ENCODE peak calls at places on chromosomes 6 and 20, in five cellular contexts. One of them, this sample, is unnamed.

GRCh38 chr6:125194980-125195379 is 41.4 kb downstream of the TPD52L1 start:
- DNase-seq in uterus: no peak
- DNase-seq in GM23338: no peak
- DNase-seq in mammary epithelial cell: no peak
- DNase-seq in transverse colon: no peak
- DNase-seq in this sample: no peak

GRCh38 chr20:21235713-21236445 is 67.3 kb upstream of the XRN2 start:
- DNase-seq in uterus: peak; percentile 30
- DNase-seq in GM23338: peak; percentile 84
- DNase-seq in mammary epithelial cell: peak; percentile 43
- DNase-seq in transverse colon: peak; percentile 69
- DNase-seq in this sample: peak; percentile 68

GRCh38 chr6:18293192-18293904 is 29.0 kb upstream of the DEK start:
- DNase-seq in uterus: no peak
- DNase-seq in GM23338: no peak
- DNase-seq in mammary epithelial cell: peak; percentile 26
- DNase-seq in transverse colon: peak; percentile 59
- DNase-seq in this sample: no peak

GRCh38 chr20:44733341-44734069 is 12.2 kb upstream of the KCNK15 start:
- DNase-seq in uterus: peak; percentile 74
- DNase-seq in GM23338: peak; percentile 88
- DNase-seq in mammary epithelial cell: peak; percentile 57
- DNase-seq in transverse colon: peak; percentile 64
- DNase-seq in this sample: peak; percentile 79

GRCh38 chr6:76774750-76775396 is 688.4 kb downstream of the HTR1B start:
- DNase-seq in uterus: no peak
- DNase-seq in GM23338: no peak
- DNase-seq in mammary epithelial cell: no peak
- DNase-seq in transverse colon: no peak
- DNase-seq in this sample: no peak

GRCh38 chr6:4554645-4555044 is 221.6 kb upstream of the CDYL start:
- DNase-seq in uterus: no peak
- DNase-seq in GM23338: no peak
- DNase-seq in mammary epithelial cell: no peak
- DNase-seq in transverse colon: no peak
- DNase-seq in this sample: no peak

GRCh38 chr6:138805431-138805830 is 9.5 kb downstream of the ECT2L start:
- DNase-seq in uterus: no peak
- DNase-seq in GM23338: no peak
- DNase-seq in mammary epithelial cell: no peak
- DNase-seq in transverse colon: no peak
- DNase-seq in this sample: no peak

GRCh38 chr20:33719989-33720709 is at the start of gene PXMP4:
- DNase-seq in uterus: peak; percentile 93
- DNase-seq in GM23338: peak; percentile 92
- DNase-seq in mammary epithelial cell: peak; percentile 97
- DNase-seq in transverse colon: peak; percentile 92
- DNase-seq in this sample: peak; percentile 97

GRCh38 chr6:21171801-21172200 is 421.8 kb upstream of the SOX4 start:
- DNase-seq in uterus: no peak
- DNase-seq in GM23338: no peak
- DNase-seq in mammary epithelial cell: no peak
- DNase-seq in transverse colon: no peak
- DNase-seq in this sample: no peak

GRCh38 chr6:85498596-85499258 is 48.8 kb downstream of the NT5E start:
- DNase-seq in uterus: no peak
- DNase-seq in GM23338: no peak
- DNase-seq in mammary epithelial cell: peak; percentile 83
- DNase-seq in transverse colon: no peak
- DNase-seq in this sample: no peak

GRCh38 chr6:150800596-150801310 is 64.7 kb upstream of the MTHFD1L start:
- DNase-seq in uterus: no peak
- DNase-seq in GM23338: no peak
- DNase-seq in mammary epithelial cell: no peak
- DNase-seq in transverse colon: no peak
- DNase-seq in this sample: no peak

GRCh38 chr6:148608211-148608951 is 138.4 kb upstream of the UST start:
- DNase-seq in uterus: no peak
- DNase-seq in GM23338: peak; percentile 57
- DNase-seq in mammary epithelial cell: peak; percentile 30
- DNase-seq in transverse colon: no peak
- DNase-seq in this sample: peak; percentile 12

GRCh38 chr6:90328004-90328403 is 31.4 kb upstream of the BACH2 start:
- DNase-seq in uterus: no peak
- DNase-seq in GM23338: no peak
- DNase-seq in mammary epithelial cell: peak; percentile 66
- DNase-seq in transverse colon: no peak
- DNase-seq in this sample: no peak

GRCh38 chr20:43666376-43667328 is at the start of gene MYBL2:
- DNase-seq in uterus: peak; percentile 15
- DNase-seq in GM23338: peak; percentile 84
- DNase-seq in mammary epithelial cell: peak; percentile 56
- DNase-seq in transverse colon: peak; percentile 67
- DNase-seq in this sample: peak; percentile 97

GRCh38 chr6:99434702-99435530 is 9.8 kb upstream of the PNISR start:
- DNase-seq in uterus: no peak
- DNase-seq in GM23338: peak; percentile 56
- DNase-seq in mammary epithelial cell: peak; percentile 9
- DNase-seq in transverse colon: no peak
- DNase-seq in this sample: no peak

GRCh38 chr20:3563548-3564177 is 92.8 kb downstream of the ATRN start:
- DNase-seq in uterus: no peak
- DNase-seq in GM23338: peak; percentile 62
- DNase-seq in mammary epithelial cell: peak; percentile 39
- DNase-seq in transverse colon: no peak
- DNase-seq in this sample: peak; percentile 33

GRCh38 chr6:147999001-147999540 is 343.6 kb upstream of the SASH1 start:
- DNase-seq in uterus: no peak
- DNase-seq in GM23338: no peak
- DNase-seq in mammary epithelial cell: no peak
- DNase-seq in transverse colon: no peak
- DNase-seq in this sample: no peak

GRCh38 chr6:104483225-104483834 is 376.4 kb downstream of the HACE1 start:
- DNase-seq in uterus: no peak
- DNase-seq in GM23338: peak; percentile 56
- DNase-seq in mammary epithelial cell: no peak
- DNase-seq in transverse colon: no peak
- DNase-seq in this sample: peak; percentile 17

GRCh38 chr6:53794073-53794719 is 609 bp upstream of the LRRC1 start:
- DNase-seq in uterus: peak; percentile 47
- DNase-seq in GM23338: peak; percentile 72
- DNase-seq in mammary epithelial cell: peak; percentile 87
- DNase-seq in transverse colon: peak; percentile 86
- DNase-seq in this sample: peak; percentile 72

GRCh38 chr6:162962093-162962492 is 234.3 kb downstream of the PACRG start:
- DNase-seq in uterus: no peak
- DNase-seq in GM23338: no peak
- DNase-seq in mammary epithelial cell: no peak
- DNase-seq in transverse colon: no peak
- DNase-seq in this sample: no peak

GRCh38 chr20:40294747-40295146 is 394.3 kb downstream of the MAFB start:
- DNase-seq in uterus: no peak
- DNase-seq in GM23338: no peak
- DNase-seq in mammary epithelial cell: no peak
- DNase-seq in transverse colon: no peak
- DNase-seq in this sample: no peak

GRCh38 chr6:47535316-47536046 is 57.9 kb downstream of the CD2AP start:
- DNase-seq in uterus: no peak
- DNase-seq in GM23338: no peak
- DNase-seq in mammary epithelial cell: no peak
- DNase-seq in transverse colon: no peak
- DNase-seq in this sample: no peak

GRCh38 chr20:41169184-41169690 is 31.9 kb downstream of the PLCG1 start:
- DNase-seq in uterus: peak; percentile 6
- DNase-seq in GM23338: no peak
- DNase-seq in mammary epithelial cell: no peak
- DNase-seq in transverse colon: no peak
- DNase-seq in this sample: no peak

GRCh38 chr20:35664544-35665206 is at the start of the genes CPNE1 and RBM12:
- DNase-seq in uterus: peak; percentile 94
- DNase-seq in GM23338: peak; percentile 97
- DNase-seq in mammary epithelial cell: peak; percentile 84
- DNase-seq in transverse colon: peak; percentile 94
- DNase-seq in this sample: peak; percentile 97

GRCh38 chr6:32168350-32168749 is 4.0 kb downstream of the EGFL8 start:
- DNase-seq in uterus: no peak
- DNase-seq in GM23338: no peak
- DNase-seq in mammary epithelial cell: no peak
- DNase-seq in transverse colon: no peak
- DNase-seq in this sample: no peak

GRCh38 chr6:38852215-38852614 is 137.1 kb downstream of the DNAH8 start:
- DNase-seq in uterus: no peak
- DNase-seq in GM23338: peak; percentile 32
- DNase-seq in mammary epithelial cell: no peak
- DNase-seq in transverse colon: no peak
- DNase-seq in this sample: no peak

GRCh38 chr6:56742122-56742791 is 99.6 kb upstream of the DST start:
- DNase-seq in uterus: no peak
- DNase-seq in GM23338: no peak
- DNase-seq in mammary epithelial cell: peak; percentile 55
- DNase-seq in transverse colon: no peak
- DNase-seq in this sample: no peak

GRCh38 chr20:50504231-50504823 is 5.9 kb upstream of the PTPN1 start:
- DNase-seq in uterus: no peak
- DNase-seq in GM23338: peak; percentile 26
- DNase-seq in mammary epithelial cell: no peak
- DNase-seq in transverse colon: no peak
- DNase-seq in this sample: no peak

GRCh38 chr20:9617940-9618339 is 103.5 kb downstream of the LAMP5 start:
- DNase-seq in uterus: no peak
- DNase-seq in GM23338: peak; percentile 70
- DNase-seq in mammary epithelial cell: peak; percentile 25
- DNase-seq in transverse colon: no peak
- DNase-seq in this sample: peak; percentile 35

GRCh38 chr20:9615118-9615517 is 100.7 kb downstream of the LAMP5 start:
- DNase-seq in uterus: no peak
- DNase-seq in GM23338: no peak
- DNase-seq in mammary epithelial cell: no peak
- DNase-seq in transverse colon: no peak
- DNase-seq in this sample: no peak

GRCh38 chr20:9615766-9616454 is 101.5 kb downstream of the LAMP5 start:
- DNase-seq in uterus: no peak
- DNase-seq in GM23338: no peak
- DNase-seq in mammary epithelial cell: no peak
- DNase-seq in transverse colon: no peak
- DNase-seq in this sample: no peak

GRCh38 chr20:9617062-9617461 is 102.7 kb downstream of the LAMP5 start:
- DNase-seq in uterus: peak; percentile 29
- DNase-seq in GM23338: peak; percentile 90
- DNase-seq in mammary epithelial cell: peak; percentile 38
- DNase-seq in transverse colon: peak; percentile 56
- DNase-seq in this sample: peak; percentile 51

DNA sequence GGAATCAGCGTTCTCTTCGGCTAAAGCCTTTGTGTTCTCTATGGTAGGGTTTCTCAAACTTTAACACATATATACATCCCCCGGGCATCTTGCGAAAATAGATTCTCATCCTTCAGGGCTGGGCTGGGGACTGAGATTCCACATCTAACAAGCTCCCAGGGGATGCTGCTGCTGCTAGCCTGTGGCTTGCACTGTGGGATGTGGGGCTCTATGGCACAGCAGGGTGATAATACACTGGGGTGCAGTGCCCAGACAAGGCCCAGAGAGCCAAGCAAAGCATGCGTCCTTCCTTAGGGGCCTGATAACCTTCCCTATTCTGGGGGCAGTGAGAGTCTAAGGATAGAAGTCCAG is 102.0 kb downstream of the LAMP5 start:
- DNase-seq in uterus: no peak
- DNase-seq in GM23338: peak; percentile 11
- DNase-seq in mammary epithelial cell: no peak
- DNase-seq in transverse colon: no peak
- DNase-seq in this sample: no peak
- H3K4me3 ChIP-seq in uterus: no peak overlapping the region
- H3K4me3 ChIP-seq in GM23338: no peak overlapping the region
- H3K4me3 ChIP-seq in mammary epithelial cell: no peak overlapping the region
- H3K4me3 ChIP-seq in transverse colon: no peak overlapping the region
- H3K4me3 ChIP-seq in this sample: no peak overlapping the region

DNA sequence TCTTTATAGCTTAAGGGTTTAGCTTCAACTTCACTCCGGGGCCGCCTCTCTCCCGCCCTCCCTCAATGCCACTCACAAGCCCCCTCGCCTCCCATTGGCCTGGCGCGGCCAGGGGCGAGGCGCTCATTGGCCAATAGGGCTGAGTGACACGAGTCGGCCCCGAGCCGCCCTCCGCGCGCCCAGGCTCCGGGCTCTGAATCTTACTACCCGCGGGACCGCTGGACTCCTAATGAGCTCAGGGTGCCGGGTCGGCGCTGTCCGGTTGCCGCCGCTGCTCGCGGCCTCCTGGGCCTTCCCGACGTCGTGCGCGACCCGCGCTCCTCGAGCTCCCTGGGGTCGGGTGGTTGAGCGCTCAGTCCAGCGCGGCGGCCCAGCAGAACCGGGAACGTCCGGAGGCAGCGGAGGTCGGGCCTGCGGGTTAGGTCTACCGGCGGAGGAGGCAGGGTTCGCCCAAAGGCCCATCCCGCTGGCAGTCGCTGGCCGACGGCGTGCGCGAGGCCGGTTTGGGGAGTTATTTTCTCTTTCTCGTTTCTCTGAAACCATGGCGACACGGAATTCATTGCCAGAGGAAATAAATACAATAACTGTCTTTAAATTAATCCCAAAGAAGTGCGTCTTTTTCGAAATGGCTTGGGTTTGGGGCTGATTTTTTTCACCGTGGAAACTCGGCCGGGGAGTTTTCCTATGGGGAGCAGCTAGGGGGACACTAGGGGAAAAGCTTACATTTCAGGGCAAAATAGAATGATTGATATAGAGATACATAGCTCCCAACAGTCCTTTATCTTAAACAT is at the start of gene SIM1:
- DNase-seq in uterus: no peak
- DNase-seq in GM23338: peak; percentile 96
- DNase-seq in mammary epithelial cell: peak; percentile 53
- DNase-seq in transverse colon: peak; percentile 31
- DNase-seq in this sample: peak; percentile 99
- H3K27me3 ChIP-seq in uterus: peaks cover 11% of the 10 kb centered on the region
- H3K27me3 ChIP-seq in GM23338: peaks cover 100% of the 10 kb centered on the region
- H3K27me3 ChIP-seq in mammary epithelial cell: peaks cover 83% of the 10 kb centered on the region
- H3K27me3 ChIP-seq in transverse colon: peaks cover 100% of the 10 kb centered on the region
- H3K27me3 ChIP-seq in this sample: peaks cover 99% of the 10 kb centered on the region

GRCh38 chr6:45437441-45437820 is 59.7 kb upstream of the SUPT3H start:
- DNase-seq in uterus: no peak
- DNase-seq in GM23338: no peak
- DNase-seq in mammary epithelial cell: no peak
- DNase-seq in transverse colon: no peak
- DNase-seq in this sample: no peak
- H3K36me3 ChIP-seq in uterus: no peaks in the 10 kb centered on the region
- H3K36me3 ChIP-seq in GM23338: no peaks in the 10 kb centered on the region
- H3K36me3 ChIP-seq in mammary epithelial cell: no peaks in the 10 kb centered on the region
- H3K36me3 ChIP-seq in transverse colon: no peaks in the 10 kb centered on the region
- H3K36me3 ChIP-seq in this sample: no peaks in the 10 kb centered on the region

GRCh38 chr6:89313006-89313405 is 2.1 kb downstream of the GABRR2 start:
- DNase-seq in uterus: no peak
- DNase-seq in GM23338: peak; percentile 9
- DNase-seq in mammary epithelial cell: peak; percentile 36
- DNase-seq in transverse colon: no peak
- DNase-seq in this sample: no peak
- H3K4me3 ChIP-seq in uterus: no peak overlapping the region
- H3K4me3 ChIP-seq in GM23338: no peak overlapping the region
- H3K4me3 ChIP-seq in mammary epithelial cell: no peak overlapping the region
- H3K4me3 ChIP-seq in transverse colon: no peak overlapping the region
- H3K4me3 ChIP-seq in this sample: no peak overlapping the region

This sample was measured in H7.